ENCODE peak calls at places on chromosomes 7 and 10, in four cellular contexts. M, S, C and Z are unnamed samples.

GRCh38 chr10:4345842-4346241 is 480.2 kb upstream of the AKR1E2 start:
- DNase-seq in C (peak; percentile 32), M (peak; percentile 13), S (no peak), Z (peak; percentile 31)

GRCh38 chr7:55223023-55223422 is 142.1 kb upstream of the LANCL2 start:
- DNase-seq in S (no peak), C (no peak), M (no peak), Z (no peak)

GRCh38 chr7:30932562-30932961 is 20.9 kb downstream of the AQP1 start:
- DNase-seq in S (peak; percentile 16), C (no peak), M (no peak), Z (no peak)

GRCh38 chr7:4274286-4274685 is 407.8 kb upstream of the FOXK1 start:
- DNase-seq in M (no peak), C (no peak), S (no peak), Z (no peak)

GRCh38 chr7:112467867-112468266 is 12.9 kb upstream of the LSMEM1 start:
- DNase-seq in C (no peak), M (no peak), S (no peak), Z (no peak)

GRCh38 chr10:30433286-30433778 is 652 bp upstream of the MAP3K8 start:
- DNase-seq in M (peak; percentile 80), S (peak; percentile 83), C (peak; percentile 67), Z (peak; percentile 81)

GRCh38 chr7:82164813-82165212 is 278.8 kb downstream of the CACNA2D1 start:
- DNase-seq in S (peak; percentile 20), M (peak; percentile 88), C (peak; percentile 79), Z (peak; percentile 81)

GRCh38 chr7:5435291-5436002 is 11.8 kb upstream of the TNRC18 start:
- DNase-seq in S (no peak), C (no peak), M (no peak), Z (no peak)

GRCh38 chr10:12432402-12433189 is 83.2 kb downstream of the CAMK1D start:
- DNase-seq in S (peak; percentile 51), M (no peak), C (no peak), Z (no peak)

GRCh38 chr10:71463111-71463510 is 66.4 kb downstream of the CDH23 start:
- DNase-seq in S (no peak), C (no peak), M (no peak), Z (no peak)

GRCh38 chr10:11874568-11875182 is 51.5 kb downstream of the PROSER2 start:
- DNase-seq in C (peak; percentile 12), S (peak; percentile 45), M (no peak), Z (peak; percentile 89)

GRCh38 chr7:44162785-44163395 is 21.8 kb upstream of the MYL7 start:
- DNase-seq in S (no peak), M (no peak), C (no peak), Z (no peak)

GRCh38 chr10:115950320-115950719 is 322.7 kb downstream of the GFRA1 start:
- DNase-seq in M (peak; percentile 68), S (no peak), C (peak; percentile 40), Z (peak; percentile 30)

GRCh38 chr10:110007171-110007700 is 548 bp upstream of the ADD3 start:
- DNase-seq in S (peak; percentile 68), M (peak; percentile 30), C (peak; percentile 21), Z (peak; percentile 64)

GRCh38 chr7:7122701-7123281 is 59.6 kb upstream of the C1GALT1 start:
- DNase-seq in C (peak; percentile 36), S (no peak), M (peak; percentile 98), Z (peak; percentile 91)

GRCh38 chr7:82677493-82677892 is 233.9 kb upstream of the CACNA2D1 start:
- DNase-seq in S (no peak), M (peak; percentile 9), C (peak; percentile 43), Z (no peak)

GRCh38 chr10:49173201-49173772 is 14.9 kb downstream of the TMEM273 start:
- DNase-seq in M (no peak), C (no peak), S (peak; percentile 7), Z (no peak)

GRCh38 chr10:124693801-124694416 is 50.3 kb downstream of the FAM53B start:
- DNase-seq in M (no peak), S (no peak), C (no peak), Z (no peak)

GRCh38 chr7:41312235-41312634 is 390.7 kb downstream of the INHBA start:
- DNase-seq in C (no peak), S (peak; percentile 18), M (no peak), Z (no peak)

GRCh38 chr10:7408003-7408493 is 2.8 kb downstream of the SFMBT2 start:
- DNase-seq in C (no peak), M (no peak), S (peak; percentile 39), Z (peak; percentile 70)

GRCh38 chr7:36032362-36032818 is 120.7 kb upstream of the EEPD1 start:
- DNase-seq in C (peak; percentile 21), S (no peak), M (peak; percentile 54), Z (no peak)

GRCh38 chr7:158973941-158974785 is 117.8 kb downstream of the DYNC2I1 start:
- DNase-seq in S (no peak), C (no peak), M (no peak), Z (no peak)

GRCh38 chr10:126902157-126902556 is 3.1 kb upstream of the DOCK1 start:
- DNase-seq in C (peak; percentile 69), S (no peak), M (peak; percentile 91), Z (peak; percentile 85)

GRCh38 chr10:91032614-91033248 is 111.8 kb upstream of the ANKRD1 start:
- DNase-seq in C (peak; percentile 22), M (peak; percentile 42), S (peak; percentile 21), Z (peak; percentile 73)

GRCh38 chr10:17512341-17513001 is 58.1 kb upstream of the ST8SIA6 start:
- DNase-seq in S (peak; percentile 78), C (peak; percentile 98), M (peak; percentile 96), Z (peak; percentile 95)

GRCh38 chr10:12022580-12023257 is 19.9 kb downstream of the UPF2 start:
- DNase-seq in M (no peak), C (no peak), S (no peak), Z (no peak)

GRCh38 chr10:114271779-114272167 is 32.7 kb downstream of the VWA2 start:
- DNase-seq in C (peak; percentile 95), M (peak; percentile 96), S (no peak), Z (peak; percentile 89)

GRCh38 chr7:118306771-118307170 is 82.3 kb downstream of the ANKRD7 start:
- DNase-seq in C (no peak), S (no peak), M (no peak), Z (no peak)

GRCh38 chr7:99314504-99314903 is 11.2 kb upstream of the ARPC1A start:
- DNase-seq in S (peak; percentile 86), M (no peak), C (no peak), Z (no peak)

GRCh38 chr7:107080099-107080505 is 35.6 kb downstream of the PRKAR2B start:
- DNase-seq in M (peak; percentile 31), S (no peak), C (no peak), Z (no peak)

GRCh38 chr10:42637142-42637541 is 1.2 kb downstream of the ZNF33B start:
- DNase-seq in S (no peak), M (no peak), C (no peak), Z (no peak)
- H3K4me3 ChIP-seq in S (peak overlapping the region; percentile 72), M (peak overlapping the region; percentile 96), C (no peak overlapping the region), Z (no peak overlapping the region)

GRCh38 chr7:12062062-12062461 is 149.0 kb upstream of the TMEM106B start:
- DNase-seq in S (no peak), C (no peak), M (no peak), Z (peak; percentile 24)
- TF ChIP-seq CTCF in S (peak; percentile 16), C (peak; percentile 18), M (no peak), Z (peak; percentile 43)

GRCh38 chr10:122112625-122113160 is 123.7 kb downstream of the TACC2 start:
- DNase-seq in M (peak; percentile 94), S (peak; percentile 80), C (peak; percentile 96), Z (peak; percentile 93)
- H3K4me3 ChIP-seq in M (peak overlapping the region; percentile 71), S (peak overlapping the region; percentile 84), C (peak overlapping the region; percentile 70), Z (peak overlapping the region; percentile 81)

GRCh38 chr7:50735327-50735726 is 47.4 kb downstream of the GRB10 start:
- DNase-seq in C (no peak), S (no peak), M (no peak), Z (no peak)
- TF ChIP-seq CTCF in C (no peak), S (no peak), M (no peak), Z (no peak)

GRCh38 chr10:8825611-8826010 is 771.1 kb downstream of the GATA3 start:
- DNase-seq in S (no peak), C (no peak), M (no peak), Z (no peak)
- H3K4me3 ChIP-seq in S (no peak overlapping the region), C (no peak overlapping the region), M (no peak overlapping the region), Z (no peak overlapping the region)

GRCh38 chr10:37976091-37976879 is at the start of gene ZNF25:
- DNase-seq in M (peak; percentile 97), S (peak; percentile 99), C (peak; percentile 98), Z (peak; percentile 99)

GRCh38 chr10:37972396-37972795 is 4.1 kb downstream of the ZNF25 start:
- DNase-seq in S (no peak), M (no peak), C (no peak), Z (no peak)

GRCh38 chr10:37975407-37975991 is 948 bp downstream of the ZNF25 start:
- DNase-seq in S (no peak), M (peak; percentile 25), C (peak; percentile 38), Z (peak; percentile 33)

GRCh38 chr10:37976880-37977203 is 395 bp upstream of the ZNF25 start:
- DNase-seq in C (no peak), S (no peak), M (no peak), Z (no peak)
- TF ChIP-seq CTCF in C (no peak), S (no peak), M (no peak), Z (no peak)

DNA sequence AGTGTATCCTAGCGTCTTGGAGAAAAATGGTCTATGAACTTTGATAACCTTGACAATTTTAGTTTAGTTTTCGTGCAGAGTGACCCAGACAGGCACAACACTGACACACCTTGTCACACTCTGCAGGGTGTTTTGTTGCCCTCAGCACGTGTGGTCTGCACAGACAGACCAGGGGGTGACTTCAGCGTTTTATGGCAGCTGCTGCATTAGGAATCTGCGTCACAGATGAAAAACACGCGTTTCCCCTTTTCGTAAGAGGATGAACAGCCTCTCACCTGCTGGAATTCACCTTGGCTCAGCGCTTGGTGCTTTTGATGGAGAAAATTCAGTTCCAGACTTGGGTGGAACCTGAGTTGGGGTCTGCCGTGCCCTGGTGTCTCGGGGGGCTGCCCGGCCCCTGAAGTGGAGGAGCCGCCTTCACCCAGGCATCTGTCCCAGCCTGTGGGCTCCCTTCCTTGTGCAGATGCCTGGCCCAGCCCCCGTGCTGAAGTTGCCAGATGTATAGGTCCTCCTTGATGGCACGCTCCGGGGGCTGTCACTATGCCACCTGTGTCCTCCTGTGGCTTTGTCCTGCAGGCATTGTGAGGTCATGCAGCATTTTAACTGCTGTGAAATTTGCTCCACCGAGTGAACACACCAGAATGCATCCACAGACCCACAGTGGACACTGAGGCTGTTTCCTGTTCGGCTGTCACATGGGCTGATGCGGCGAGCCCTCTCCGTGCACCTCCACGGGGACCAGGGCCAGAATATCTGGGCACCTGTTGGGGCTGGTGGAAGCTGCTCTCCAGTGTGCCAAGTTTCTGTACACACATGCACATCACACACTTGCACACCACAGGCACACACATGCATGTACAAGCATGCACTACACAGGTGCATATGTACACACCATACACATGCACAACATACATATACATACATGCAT is 18.3 kb downstream of the INPP5A start:
- DNase-seq in C (no peak), M (no peak), S (no peak), Z (no peak)
- H3K4me3 ChIP-seq in C (no peak overlapping the region), M (no peak overlapping the region), S (no peak overlapping the region), Z (no peak overlapping the region)